ENCODE peak calls at places on chromosomes 3 and 15, in seven cellular contexts. One of them, this sample, is unnamed.

GRCh38 chr3:183664913-183665381 is 29.5 kb downstream of the KLHL24 start:
- DNase-seq in B cell: no peak
- DNase-seq in thoracic aorta: no peak
- DNase-seq in GM23248: peak; percentile 90
- DNase-seq in IMR-90: peak; percentile 96
- DNase-seq in stimulated activated CD4-positive, alpha-beta T cell treated with anti-CD3 and anti-CD28 coated beads, Interleukin-4, amount 100 ng/mL, for 24 hours: no peak
- DNase-seq in CD4-positive, alpha-beta T cell: no peak
- DNase-seq in this sample: peak; percentile 78

GRCh38 chr3:42708611-42709151 is 6.1 kb upstream of the HHATL start:
- DNase-seq in B cell: no peak
- DNase-seq in thoracic aorta: no peak
- DNase-seq in GM23248: no peak
- DNase-seq in IMR-90: no peak
- DNase-seq in stimulated activated CD4-positive, alpha-beta T cell treated with anti-CD3 and anti-CD28 coated beads, Interleukin-4, amount 100 ng/mL, for 24 hours: no peak
- DNase-seq in CD4-positive, alpha-beta T cell: no peak
- DNase-seq in this sample: no peak

GRCh38 chr15:84594617-84595290 is 6.1 kb upstream of the ZSCAN2 start:
- DNase-seq in B cell: no peak
- DNase-seq in thoracic aorta: no peak
- DNase-seq in GM23248: no peak
- DNase-seq in IMR-90: no peak
- DNase-seq in stimulated activated CD4-positive, alpha-beta T cell treated with anti-CD3 and anti-CD28 coated beads, Interleukin-4, amount 100 ng/mL, for 24 hours: no peak
- DNase-seq in CD4-positive, alpha-beta T cell: no peak
- DNase-seq in this sample: no peak

GRCh38 chr3:42509111-42509510 is 6.7 kb downstream of the VIPR1 start:
- DNase-seq in B cell: no peak
- DNase-seq in thoracic aorta: no peak
- DNase-seq in GM23248: no peak
- DNase-seq in IMR-90: no peak
- DNase-seq in stimulated activated CD4-positive, alpha-beta T cell treated with anti-CD3 and anti-CD28 coated beads, Interleukin-4, amount 100 ng/mL, for 24 hours: no peak
- DNase-seq in CD4-positive, alpha-beta T cell: no peak
- DNase-seq in this sample: no peak

GRCh38 chr15:27486036-27486435 is 515.1 kb downstream of the GABRG3 start:
- DNase-seq in B cell: no peak
- DNase-seq in thoracic aorta: no peak
- DNase-seq in GM23248: no peak
- DNase-seq in IMR-90: no peak
- DNase-seq in stimulated activated CD4-positive, alpha-beta T cell treated with anti-CD3 and anti-CD28 coated beads, Interleukin-4, amount 100 ng/mL, for 24 hours: no peak
- DNase-seq in CD4-positive, alpha-beta T cell: no peak
- DNase-seq in this sample: no peak

GRCh38 chr3:33919312-33919711 is 120.9 kb downstream of the PDCD6IP start:
- DNase-seq in B cell: no peak
- DNase-seq in thoracic aorta: no peak
- DNase-seq in GM23248: peak; percentile 21
- DNase-seq in IMR-90: peak; percentile 7
- DNase-seq in stimulated activated CD4-positive, alpha-beta T cell treated with anti-CD3 and anti-CD28 coated beads, Interleukin-4, amount 100 ng/mL, for 24 hours: no peak
- DNase-seq in CD4-positive, alpha-beta T cell: no peak
- DNase-seq in this sample: no peak

GRCh38 chr3:184366619-184367321 is 5.3 kb downstream of the POLR2H start:
- DNase-seq in B cell: no peak
- DNase-seq in thoracic aorta: no peak
- DNase-seq in GM23248: peak; percentile 23
- DNase-seq in IMR-90: peak; percentile 71
- DNase-seq in stimulated activated CD4-positive, alpha-beta T cell treated with anti-CD3 and anti-CD28 coated beads, Interleukin-4, amount 100 ng/mL, for 24 hours: no peak
- DNase-seq in CD4-positive, alpha-beta T cell: no peak
- DNase-seq in this sample: no peak

GRCh38 chr3:59771760-59772159 is 721.9 kb upstream of the CFAP20DC start:
- DNase-seq in B cell: no peak
- DNase-seq in thoracic aorta: no peak
- DNase-seq in GM23248: peak; percentile 91
- DNase-seq in IMR-90: peak; percentile 94
- DNase-seq in stimulated activated CD4-positive, alpha-beta T cell treated with anti-CD3 and anti-CD28 coated beads, Interleukin-4, amount 100 ng/mL, for 24 hours: no peak
- DNase-seq in CD4-positive, alpha-beta T cell: no peak
- DNase-seq in this sample: peak; percentile 69

GRCh38 chr15:85554852-85555521 is 174.6 kb downstream of the AKAP13 start:
- DNase-seq in B cell: no peak
- DNase-seq in thoracic aorta: no peak
- DNase-seq in GM23248: no peak
- DNase-seq in IMR-90: no peak
- DNase-seq in stimulated activated CD4-positive, alpha-beta T cell treated with anti-CD3 and anti-CD28 coated beads, Interleukin-4, amount 100 ng/mL, for 24 hours: no peak
- DNase-seq in CD4-positive, alpha-beta T cell: no peak
- DNase-seq in this sample: no peak

GRCh38 chr15:101323793-101324505 is 28.9 kb upstream of the SNRPA1 start:
- DNase-seq in B cell: no peak
- DNase-seq in thoracic aorta: no peak
- DNase-seq in GM23248: no peak
- DNase-seq in IMR-90: no peak
- DNase-seq in stimulated activated CD4-positive, alpha-beta T cell treated with anti-CD3 and anti-CD28 coated beads, Interleukin-4, amount 100 ng/mL, for 24 hours: no peak
- DNase-seq in CD4-positive, alpha-beta T cell: no peak
- DNase-seq in this sample: no peak

GRCh38 chr15:40483919-40484318 is 13.1 kb downstream of the CHST14 start:
- DNase-seq in B cell: no peak
- DNase-seq in thoracic aorta: no peak
- DNase-seq in GM23248: no peak
- DNase-seq in IMR-90: no peak
- DNase-seq in stimulated activated CD4-positive, alpha-beta T cell treated with anti-CD3 and anti-CD28 coated beads, Interleukin-4, amount 100 ng/mL, for 24 hours: no peak
- DNase-seq in CD4-positive, alpha-beta T cell: no peak
- DNase-seq in this sample: no peak

GRCh38 chr3:189685854-189686253 is 54.7 kb downstream of the TP63 start:
- DNase-seq in B cell: no peak
- DNase-seq in thoracic aorta: no peak
- DNase-seq in GM23248: peak; percentile 85
- DNase-seq in IMR-90: peak; percentile 93
- DNase-seq in stimulated activated CD4-positive, alpha-beta T cell treated with anti-CD3 and anti-CD28 coated beads, Interleukin-4, amount 100 ng/mL, for 24 hours: no peak
- DNase-seq in CD4-positive, alpha-beta T cell: no peak
- DNase-seq in this sample: peak; percentile 63

This sample was measured in AG04450.